ENCODE peak calls at places on chromosome 21, in four cellular contexts. I is IMR-90, P is H1, Q is H9. F is an unnamed sample.

GRCh38 chr21:31354604-31355443 is 10.8 kb upstream of the TIAM1 start:
- DNase-seq in I (peak), P (no peak), Q (no peak), F (no peak)

GRCh38 chr21:25871566-25871965 is 136.8 kb downstream of the GABPA start:
- DNase-seq in I (no peak), P (no peak), Q (peak), F (peak)

GRCh38 chr21:34135330-34135729 is 62.0 kb downstream of the MRPS6 start:
- DNase-seq in I (no peak), P (no peak), Q (no peak), F (no peak)

GRCh38 chr21:30348506-30348905 is at the start of gene KRTAP23-1:
- DNase-seq in I (no peak), P (no peak), Q (no peak), F (no peak)

GRCh38 chr21:38768385-38769071 is 37.2 kb upstream of the ETS2 start:
- DNase-seq in I (peak), P (no peak), Q (no peak), F (no peak)

GRCh38 chr21:32806810-32807386 is 35.3 kb upstream of the PAXBP1 start:
- DNase-seq in I (peak), P (no peak), Q (no peak), F (no peak)

GRCh38 chr21:33121715-33122475 is 52.0 kb downstream of the OLIG1 start:
- DNase-seq in I (peak), P (no peak), Q (peak), F (peak)

GRCh38 chr21:44304846-44305245 is 5.0 kb downstream of the PFKL start:
- DNase-seq in I (peak), P (no peak), Q (peak), F (peak)

GRCh38 chr21:37220433-37220980 is 46.6 kb downstream of the VPS26C start:
- DNase-seq in I (peak), P (no peak), Q (no peak), F (peak)

GRCh38 chr21:28444131-28444530 is 548.5 kb downstream of the LTN1 start:
- DNase-seq in I (peak), P (no peak), Q (no peak), F (no peak)

GRCh38 chr21:38958940-38959685 is 153.4 kb downstream of the ETS2 start:
- DNase-seq in I (peak), P (no peak), Q (no peak), F (no peak)

GRCh38 chr21:34156957-34157356 is 83.6 kb downstream of the MRPS6 start:
- DNase-seq in I (no peak), P (no peak), Q (no peak), F (no peak)

GRCh38 chr21:27425172-27425571 is 458.3 kb upstream of the ADAMTS5 start:
- DNase-seq in I (no peak), P (no peak), Q (peak), F (peak)

GRCh38 chr21:9839011-9839661 is 682.2 kb upstream of the TPTE start:
- DNase-seq in I (no peak), P (no peak), Q (peak), F (no peak)

GRCh38 chr21:26332873-26333272 is 162.3 kb upstream of the APP start:
- DNase-seq in I (no peak), P (no peak), Q (no peak), F (peak)

GRCh38 chr21:33230518-33231324 is 983 bp downstream of the IFNAR2 start:
- DNase-seq in I (peak), P (peak), Q (peak), F (peak)

GRCh38 chr21:17472592-17473271 is 40.1 kb upstream of the CXADR start:
- DNase-seq in I (no peak), P (no peak), Q (no peak), F (no peak)

GRCh38 chr21:37582613-37583012 is 216.0 kb downstream of the DYRK1A start:
- DNase-seq in I (peak), P (no peak), Q (no peak), F (peak)

GRCh38 chr21:29187939-29188338 is 57.5 kb downstream of the MAP3K7CL start:
- DNase-seq in I (peak), P (no peak), Q (no peak), F (no peak)

GRCh38 chr21:25234857-25235801 is 372.2 kb downstream of the MRPL39 start:
- DNase-seq in I (no peak), P (no peak), Q (no peak), F (no peak)

GRCh38 chr21:31282095-31282709 is 61.9 kb downstream of the TIAM1 start:
- DNase-seq in I (peak), P (no peak), Q (no peak), F (no peak)

GRCh38 chr21:38811257-38811656 is 5.5 kb downstream of the ETS2 start:
- DNase-seq in I (peak), P (no peak), Q (peak), F (no peak)

GRCh38 chr21:36320421-36321324 is 676 bp downstream of the MORC3 start:
- DNase-seq in I (peak), P (no peak), Q (peak), F (peak)

GRCh38 chr21:31218830-31219608 is 125.0 kb downstream of the TIAM1 start:
- DNase-seq in I (peak), P (no peak), Q (no peak), F (peak)

GRCh38 chr21:26070822-26071425 is 99.6 kb downstream of the APP start:
- DNase-seq in I (peak), P (no peak), Q (no peak), F (peak)

GRCh38 chr21:16667395-16667794 is 845.4 kb upstream of the CXADR start:
- DNase-seq in I (no peak), P (no peak), Q (no peak), F (no peak)

GRCh38 chr21:38413958-38414506 is 84.2 kb downstream of the ERG start:
- DNase-seq in I (no peak), P (no peak), Q (no peak), F (peak)

DNA sequence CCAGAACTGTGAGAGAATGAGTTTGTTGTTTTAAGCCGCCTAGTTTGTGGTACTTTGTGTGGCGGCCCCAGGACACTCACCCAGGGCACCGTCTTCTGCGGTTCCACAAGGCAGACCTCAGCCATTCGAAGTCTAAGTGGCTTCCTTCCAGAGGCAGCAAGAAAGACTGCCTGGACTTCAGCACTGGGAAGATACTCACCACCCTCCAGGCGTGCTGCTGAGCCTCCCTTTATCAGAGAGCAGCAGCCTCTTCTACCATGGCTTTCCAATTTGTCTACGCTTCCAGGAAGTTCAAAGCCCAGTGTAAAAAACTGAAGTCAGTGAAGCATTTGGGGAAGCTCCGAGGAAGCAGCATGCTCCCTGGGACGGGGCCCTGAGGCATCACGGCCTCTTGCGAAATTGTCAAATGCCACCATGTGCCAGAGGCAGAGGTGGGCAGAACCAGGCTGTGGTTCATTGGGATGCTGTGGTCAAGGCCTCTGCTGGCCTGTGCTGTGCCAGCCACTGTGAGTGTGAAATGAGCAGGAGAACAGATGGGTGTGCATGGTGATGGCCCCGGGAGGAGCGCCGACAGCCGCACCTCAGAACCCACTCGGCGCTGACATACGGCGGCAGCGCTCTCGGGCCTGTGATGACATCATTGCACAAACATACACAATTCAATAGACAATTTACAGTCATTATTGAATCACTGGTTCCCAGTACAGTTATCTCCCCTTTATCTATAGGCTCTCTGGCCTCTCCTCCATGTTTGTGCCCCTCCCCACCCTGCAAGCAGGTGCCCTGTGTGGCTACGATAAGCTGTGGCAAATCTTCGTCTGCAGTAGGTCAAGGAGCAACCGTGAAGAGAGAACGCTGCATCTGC is 110.4 kb downstream of the PDE9A start:
- DNase-seq in I (no peak), P (no peak), Q (no peak), F (no peak)
- H3K56ac ChIP-seq in I (no peak), P (no peak), Q (no peak), F (no peak)

GRCh38 chr21:41359289-41359688 is 2.5 kb upstream of the MX2 start:
- DNase-seq in I (no peak), P (no peak), Q (peak), F (peak)
- H3K56ac ChIP-seq in I (no peak), P (no peak), Q (no peak), F (peak)

DNA sequence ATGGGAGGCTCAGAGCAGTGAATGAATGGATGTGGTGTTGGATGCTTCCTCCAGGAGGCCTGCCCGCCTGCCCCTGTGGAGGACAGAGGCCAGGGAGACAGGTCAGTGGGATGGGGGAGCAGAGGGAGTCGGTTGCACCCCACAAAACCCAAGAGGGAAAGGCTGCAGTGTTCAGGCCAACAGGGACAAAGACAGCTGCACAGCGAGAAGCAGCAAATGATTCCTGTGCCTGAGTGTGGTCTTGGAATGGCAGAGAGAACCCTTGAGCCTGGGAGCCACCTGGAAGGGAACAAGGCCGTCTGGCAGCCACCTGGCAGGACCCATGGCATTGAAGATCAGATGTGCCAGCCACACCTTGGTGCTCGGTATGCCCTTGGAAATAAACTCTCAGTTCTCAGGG is 8.1 kb downstream of the TFF3 start:
- DNase-seq in I (no peak), P (no peak), Q (no peak), F (no peak)
- H3K56ac ChIP-seq in I (no peak), P (no peak), Q (no peak), F (no peak)

GRCh38 chr21:14097881-14098499 is 112.8 kb downstream of the LIPI start:
- DNase-seq in I (no peak), P (no peak), Q (no peak), F (no peak)

GRCh38 chr21:14096172-14096571 is 114.6 kb downstream of the LIPI start:
- DNase-seq in I (no peak), P (no peak), Q (no peak), F (no peak)

GRCh38 chr21:14095021-14095420 is 115.7 kb downstream of the LIPI start:
- DNase-seq in I (no peak), P (no peak), Q (no peak), F (no peak)

GRCh38 chr21:14092834-14093560 is 117.8 kb downstream of the LIPI start:
- DNase-seq in I (no peak), P (no peak), Q (no peak), F (no peak)

GRCh38 chr21:14096577-14096976 is 114.2 kb downstream of the LIPI start:
- DNase-seq in I (no peak), P (no peak), Q (no peak), F (no peak)
- H3K56ac ChIP-seq in I (no peak), P (no peak), Q (no peak), F (no peak)

DNA sequence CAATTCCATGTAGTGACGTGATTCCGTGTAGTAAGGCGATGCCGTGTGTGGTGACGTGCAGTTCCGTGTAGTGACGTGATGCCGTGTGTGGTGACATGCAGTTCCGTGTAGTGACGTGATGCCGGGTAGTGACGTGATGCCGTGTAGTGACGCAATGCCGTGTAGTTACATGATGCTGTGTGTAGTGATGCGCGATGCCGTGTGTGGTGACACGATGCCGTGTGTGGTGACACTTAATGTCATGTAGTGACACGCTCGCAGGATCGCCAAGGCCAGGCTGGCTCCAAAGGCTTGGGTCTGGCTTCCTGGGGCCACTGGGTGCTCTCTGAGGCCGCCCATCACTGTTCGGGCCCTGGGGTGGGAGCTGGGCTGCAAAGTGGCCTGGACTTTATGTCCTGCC is 14.2 kb downstream of the COL18A1 start:
- DNase-seq in I (no peak), P (no peak), Q (no peak), F (no peak)
- H3K56ac ChIP-seq in I (no peak), P (no peak), Q (peak), F (no peak)

GRCh38 chr21:35198982-35199732 is 150.1 kb upstream of the RUNX1 start:
- DNase-seq in I (no peak), P (no peak), Q (no peak), F (no peak)
- H3K56ac ChIP-seq in I (no peak), P (no peak), Q (no peak), F (no peak)

GRCh38 chr21:15549671-15550070 is 180.1 kb upstream of the USP25 start:
- DNase-seq in I (peak), P (no peak), Q (peak), F (peak)
- H3K56ac ChIP-seq in I (no peak), P (no peak), Q (no peak), F (no peak)

DNA sequence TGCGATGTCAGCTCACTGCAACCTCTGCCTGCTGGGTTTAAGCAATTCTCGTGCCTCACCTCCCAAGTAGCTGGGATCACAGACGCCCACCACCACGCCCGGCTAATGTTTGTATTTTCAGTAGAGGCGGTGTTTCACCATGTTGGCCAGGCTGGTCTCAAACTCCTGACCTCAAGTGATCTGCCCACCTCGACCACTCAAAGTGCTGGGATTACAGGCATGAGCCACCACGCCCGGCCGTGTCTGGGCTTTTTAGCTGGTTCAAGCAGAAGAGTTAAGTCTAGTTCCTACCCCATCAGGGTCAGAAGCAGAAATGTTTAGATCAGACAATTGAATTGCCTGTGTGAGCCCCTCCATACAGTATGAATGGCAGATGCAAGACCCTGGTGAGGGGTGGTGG is 27.7 kb upstream of the RIPK4 start:
- DNase-seq in I (no peak), P (no peak), Q (no peak), F (no peak)
- H3K56ac ChIP-seq in I (no peak), P (no peak), Q (no peak), F (no peak)